ENCODE peak calls at places on chromosome 4, in six cellular contexts. N is GM13976, K is astrocyte, G is keratinocyte, U is tibial nerve, T is fibroblast of lung. L is an unnamed sample.

GRCh38 chr4:113623274-113623894 is 138.2 kb downstream of the CAMK2D start:
- DNase-seq in G (no peak), U (no peak), T (no peak), N (no peak), K (peak), L (no peak)

GRCh38 chr4:159105063-159105414 is 2.2 kb downstream of the RAPGEF2 start:
- DNase-seq in K (peak), U (no peak), G (no peak), N (no peak), T (peak), L (no peak)

GRCh38 chr4:15198070-15198727 is 195.9 kb downstream of the CPEB2 start:
- DNase-seq in T (peak), G (no peak), K (peak), N (no peak), U (no peak), L (no peak)

GRCh38 chr4:88522702-88523324 is 763 bp downstream of the PYURF start:
- DNase-seq in G (no peak), N (peak), T (peak), K (no peak), U (no peak), L (peak)

GRCh38 chr4:52641853-52642563 is 17.1 kb downstream of the USP46 start:
- DNase-seq in T (peak), N (peak), K (peak), U (no peak), G (peak), L (no peak)

GRCh38 chr4:41795796-41796195 is 47.3 kb upstream of the PHOX2B start:
- DNase-seq in N (no peak), G (no peak), U (no peak), K (no peak), T (no peak), L (no peak)

GRCh38 chr4:55354648-55355047 is 8.6 kb downstream of the SRD5A3 start:
- DNase-seq in K (no peak), G (no peak), U (no peak), N (no peak), T (no peak), L (no peak)

GRCh38 chr4:110970642-110971041 is 347.8 kb upstream of the PITX2 start:
- DNase-seq in U (no peak), T (peak), G (no peak), K (peak), N (peak), L (no peak)

GRCh38 chr4:52260507-52261302 is 209.6 kb downstream of the SPATA18 start:
- DNase-seq in N (no peak), U (no peak), G (no peak), K (no peak), T (no peak), L (no peak)

GRCh38 chr4:84971319-84971932 is 4.9 kb upstream of the WDFY3 start:
- DNase-seq in U (no peak), T (peak), K (peak), G (no peak), N (peak), L (no peak)
- TF ChIP-seq CTCF in U (peak), T (peak), K (peak), G (no peak), N (peak), L (peak)

DNA sequence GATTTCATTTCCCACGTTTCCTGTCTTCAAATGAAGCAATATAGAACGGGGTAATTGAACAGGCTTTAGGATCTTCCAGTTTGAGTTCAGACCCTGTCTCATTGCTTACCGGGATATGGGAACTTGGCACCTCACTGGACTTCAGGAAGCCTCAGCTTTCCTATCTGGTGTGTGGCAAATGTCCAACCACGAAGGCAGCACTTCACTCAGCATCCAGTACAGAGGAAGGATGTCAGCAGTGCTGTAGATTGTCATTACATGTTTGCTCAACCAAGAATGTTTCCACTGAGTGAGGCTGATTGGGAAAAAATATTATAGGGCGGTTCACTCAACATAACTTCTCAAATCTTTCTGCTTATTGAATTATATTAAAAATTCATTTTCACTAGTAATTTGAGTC is 271.0 kb upstream of the ZFP42 start:
- DNase-seq in N (no peak), T (no peak), K (no peak), U (no peak), G (no peak), L (no peak)
- TF ChIP-seq CTCF in N (no peak), T (no peak), K (no peak), U (no peak), G (no peak), L (no peak)

GRCh38 chr4:44931720-44932119 is 205.4 kb upstream of the GNPDA2 start:
- DNase-seq in U (no peak), G (no peak), N (no peak), T (no peak), K (no peak), L (no peak)
- TF ChIP-seq CTCF in U (no peak), G (no peak), N (no peak), T (no peak), K (no peak), L (no peak)

GRCh38 chr4:173181769-173182374 is 13.3 kb downstream of the GALNT7 start:
- DNase-seq in U (no peak), T (peak), K (peak), G (no peak), N (no peak), L (no peak)
- TF ChIP-seq CTCF in U (no peak), T (no peak), K (no peak), G (no peak), N (no peak), L (no peak)

L was measured in mesothelial cell of epicardium.